ENCODE peak calls at places on chromosomes 11 and 22, in nine cellular contexts. O, M, U, D, E, T, H, R and V are unnamed samples.

GRCh38 chr22:20810645-20811044 is 36.7 kb downstream of the SERPIND1 start:
- DNase-seq in O (no peak), T (no peak), E (no peak), H (no peak), R (no peak), U (no peak), M (no peak), D (no peak), V (no peak)

GRCh38 chr11:10044618-10045017 is 249.4 kb downstream of the SBF2 start:
- DNase-seq in U (no peak), T (no peak), O (no peak), M (peak; percentile 80), H (no peak), E (no peak), R (no peak), D (no peak), V (no peak)

GRCh38 chr11:121086866-121087265 is 14.2 kb upstream of the TECTA start:
- DNase-seq in T (no peak), O (no peak), R (no peak), M (no peak), U (no peak), H (no peak), D (no peak), E (no peak), V (no peak)

GRCh38 chr11:57083641-57084385 is 95.1 kb downstream of the OR5AK2 start:
- DNase-seq in M (no peak), T (no peak), D (no peak), H (no peak), U (no peak), O (no peak), E (no peak), R (no peak), V (no peak)

GRCh38 chr11:112265659-112266409 is 5.2 kb upstream of the PLET1 start:
- DNase-seq in U (no peak), E (no peak), D (no peak), T (no peak), H (no peak), O (no peak), M (no peak), R (no peak), V (peak; percentile 82)

GRCh38 chr11:104183572-104183971 is 19.6 kb upstream of the PDGFD start:
- DNase-seq in R (no peak), D (no peak), M (no peak), E (no peak), O (no peak), H (no peak), T (no peak), U (no peak), V (no peak)

GRCh38 chr11:20873054-20873453 is 203.7 kb downstream of the NELL1 start:
- DNase-seq in M (peak; percentile 9), U (peak; percentile 72), T (no peak), O (peak; percentile 86), H (no peak), R (peak; percentile 49), E (no peak), D (no peak), V (no peak)

GRCh38 chr22:43288807-43289417 is 54.3 kb downstream of the SCUBE1 start:
- DNase-seq in H (no peak), T (no peak), U (no peak), E (no peak), R (no peak), M (no peak), O (no peak), D (no peak), V (no peak)

GRCh38 chr11:1936781-1937615 is 10.1 kb upstream of the MRPL23 start:
- DNase-seq in D (no peak), E (no peak), H (no peak), O (no peak), T (no peak), U (no peak), R (no peak), M (no peak), V (no peak)

GRCh38 chr11:130170345-130170744 is 10.8 kb downstream of the ST14 start:
- DNase-seq in H (no peak), D (no peak), R (no peak), E (no peak), M (no peak), T (no peak), U (no peak), O (no peak), V (no peak)

GRCh38 chr11:44680982-44681597 is 45.7 kb upstream of the TSPAN18 start:
- DNase-seq in D (peak; percentile 27), M (no peak), O (no peak), T (no peak), R (no peak), H (no peak), U (no peak), E (peak; percentile 20), V (no peak)

GRCh38 chr11:33045551-33046255 is 6.3 kb downstream of the TCP11L1 start:
- DNase-seq in M (no peak), R (no peak), T (no peak), H (no peak), D (no peak), E (no peak), U (no peak), O (no peak), V (no peak)

GRCh38 chr11:134850566-134850965 is 438.5 kb upstream of the B3GAT1 start:
- DNase-seq in O (no peak), E (no peak), U (no peak), M (no peak), H (no peak), D (no peak), R (no peak), T (no peak), V (no peak)

GRCh38 chr11:71139516-71140205 is 112.7 kb downstream of the SHANK2 start:
- DNase-seq in R (peak; percentile 94), U (no peak), M (no peak), T (no peak), D (no peak), E (no peak), H (no peak), O (peak; percentile 89), V (no peak)

GRCh38 chr22:48975252-48975780 is 852.4 kb downstream of the BRD1 start:
- DNase-seq in D (no peak), M (no peak), H (no peak), R (no peak), E (no peak), O (no peak), U (no peak), T (no peak), V (no peak)

GRCh38 chr11:131546218-131546895 is 175.9 kb downstream of the NTM start:
- DNase-seq in U (no peak), T (no peak), E (no peak), D (no peak), R (no peak), H (no peak), O (no peak), M (no peak), V (no peak)

GRCh38 chr22:31400023-31400397 is 606 bp downstream of the DRG1 start:
- DNase-seq in D (no peak), U (peak; percentile 56), O (no peak), R (no peak), T (no peak), E (no peak), H (no peak), M (no peak), V (no peak)

GRCh38 chr22:50676661-50677492 is 4.3 kb downstream of the SHANK3 start:
- DNase-seq in H (no peak), T (no peak), R (no peak), E (no peak), O (no peak), M (no peak), U (no peak), D (no peak), V (no peak)

GRCh38 chr22:45317551-45318167 is 7.9 kb downstream of the FAM118A start:
- DNase-seq in H (peak; percentile 35), O (no peak), R (peak; percentile 64), T (no peak), U (no peak), D (no peak), M (no peak), E (no peak), V (no peak)

GRCh38 chr11:77065878-77066228 is 918 bp upstream of the CAPN5 start:
- DNase-seq in U (peak; percentile 17), H (no peak), M (no peak), O (no peak), E (no peak), R (peak; percentile 12), T (no peak), D (no peak), V (no peak)

GRCh38 chr11:123161386-123161785 is 33.7 kb downstream of the CLMP start:
- DNase-seq in R (no peak), T (no peak), D (no peak), E (no peak), U (no peak), M (no peak), H (no peak), O (no peak), V (no peak)